ENCODE peak calls at places on chromosome 12, in six cellular contexts. J is OCI-LY7, M is brain microvascular endothelial cell, U is HFF-Myc, S is HCT116, Y is pancreas. H is an unnamed sample.

GRCh38 chr12:67772276-67773169 is 124.0 kb downstream of the DYRK2 start:
- DNase-seq in S (no peak), M (peak), J (no peak), U (no peak), Y (no peak), H (no peak)

GRCh38 chr12:989751-990278 is 1.2 kb upstream of the ERC1 start:
- DNase-seq in M (peak), S (no peak), Y (peak), J (peak), U (peak), H (peak)

GRCh38 chr12:31491819-31492598 is 98.9 kb downstream of the DENND5B start:
- DNase-seq in S (peak), M (peak), Y (no peak), U (peak), J (no peak), H (peak)

GRCh38 chr12:13749380-13749779 is 232.0 kb downstream of the GRIN2B start:
- DNase-seq in M (no peak), S (no peak), Y (no peak), U (no peak), J (no peak), H (no peak)

GRCh38 chr12:14714437-14714836 is 18.0 kb upstream of the GUCY2C start:
- DNase-seq in S (no peak), U (no peak), M (no peak), J (no peak), Y (no peak), H (no peak)

GRCh38 chr12:4107436-4107878 is 166.1 kb upstream of the CCND2 start:
- DNase-seq in J (peak), U (no peak), Y (no peak), M (peak), S (peak), H (no peak)

GRCh38 chr12:108955225-108955835 is 65.5 kb downstream of the SVOP start:
- DNase-seq in M (peak), U (no peak), S (no peak), Y (no peak), J (no peak), H (no peak)

GRCh38 chr12:9646794-9647622 is 22.5 kb upstream of the CLEC2D start:
- DNase-seq in U (no peak), S (no peak), J (peak), Y (no peak), M (no peak), H (no peak)

GRCh38 chr12:87678453-87678852 is 350.7 kb downstream of the C12orf50 start:
- DNase-seq in Y (no peak), J (no peak), M (peak), S (no peak), U (no peak), H (no peak)

GRCh38 chr12:81627336-81628189 is 131.6 kb downstream of the PPFIA2 start:
- DNase-seq in M (peak), J (peak), Y (no peak), S (peak), U (peak), H (peak)

GRCh38 chr12:52582971-52583456 is 9.4 kb upstream of the KRT74 start:
- DNase-seq in U (peak), J (peak), S (peak), Y (peak), M (peak), H (peak)

GRCh38 chr12:47988073-47989022 is 15.9 kb downstream of the COL2A1 start:
- DNase-seq in Y (no peak), J (no peak), S (no peak), M (no peak), U (no peak), H (no peak)

GRCh38 chr12:119012179-119012578 is 30.8 kb downstream of the SRRM4 start:
- DNase-seq in J (no peak), M (no peak), Y (no peak), S (no peak), U (no peak), H (no peak)

GRCh38 chr12:4308334-4308960 is 12.6 kb upstream of the TIGAR start:
- DNase-seq in S (no peak), M (no peak), Y (no peak), U (no peak), J (no peak), H (no peak)

GRCh38 chr12:41701943-41702601 is 442.6 kb downstream of the GXYLT1 start:
- DNase-seq in J (no peak), Y (no peak), U (no peak), S (no peak), M (no peak), H (no peak)

GRCh38 chr12:102601621-102602020 is 121.3 kb upstream of the IGF1 start:
- DNase-seq in J (no peak), U (no peak), S (no peak), M (no peak), Y (no peak), H (no peak)

GRCh38 chr12:62270384-62270783 is 10.2 kb downstream of the USP15 start:
- DNase-seq in U (no peak), S (no peak), Y (no peak), J (no peak), M (no peak), H (no peak)

GRCh38 chr12:84874125-84874824 is 38.3 kb downstream of the SLC6A15 start:
- DNase-seq in Y (no peak), J (peak), M (peak), U (peak), S (peak), H (peak)

GRCh38 chr12:2691340-2692111 is 103.2 kb upstream of the FKBP4 start:
- DNase-seq in J (peak), M (no peak), S (peak), U (no peak), Y (no peak), H (no peak)

GRCh38 chr12:130031571-130032189 is 127.9 kb upstream of the TMEM132D start:
- DNase-seq in J (peak), M (peak), U (no peak), Y (peak), S (no peak), H (no peak)

GRCh38 chr12:53380104-53380796 is at the start of gene SP1:
- DNase-seq in U (no peak), S (peak), M (peak), J (peak), Y (peak), H (peak)

GRCh38 chr12:7832059-7832696 is 40.5 kb downstream of the SLC2A14 start:
- DNase-seq in M (peak), Y (no peak), S (peak), U (peak), J (peak), H (peak)

GRCh38 chr12:41437578-41437977 is 249.5 kb downstream of the PDZRN4 start:
- DNase-seq in Y (no peak), S (no peak), U (no peak), J (peak), M (no peak), H (no peak)

GRCh38 chr12:109820921-109821381 is 12.2 kb downstream of the TRPV4 start:
- DNase-seq in M (no peak), J (no peak), S (no peak), Y (no peak), U (no peak), H (no peak)

GRCh38 chr12:53213348-53213747 is 6.3 kb upstream of the ITGB7 start:
- DNase-seq in U (no peak), Y (peak), S (no peak), J (peak), M (peak), H (no peak)

GRCh38 chr12:131896811-131897270 is 2.4 kb downstream of the ULK1 start:
- DNase-seq in M (peak), Y (no peak), J (no peak), S (no peak), U (no peak), H (no peak)

GRCh38 chr12:88309546-88309945 is 167.4 kb downstream of the TMTC3 start:
- DNase-seq in S (no peak), J (no peak), U (no peak), Y (no peak), M (peak), H (no peak)

GRCh38 chr12:47155457-47156166 is 75.9 kb upstream of the AMIGO2 start:
- DNase-seq in M (peak), S (no peak), U (no peak), Y (no peak), J (no peak), H (no peak)

GRCh38 chr12:114166360-114166759 is 200.2 kb upstream of the RBM19 start:
- DNase-seq in S (peak), M (no peak), U (peak), Y (no peak), J (peak), H (no peak)

GRCh38 chr12:15329891-15330290 is 7.6 kb downstream of the PTPRO start:
- DNase-seq in S (no peak), J (no peak), M (no peak), Y (no peak), U (no peak), H (no peak)

GRCh38 chr12:82800185-82800584 is 113.5 kb downstream of the TMTC2 start:
- DNase-seq in S (no peak), U (peak), Y (no peak), M (no peak), J (no peak), H (no peak)

GRCh38 chr12:41683023-41683422 is 461.7 kb downstream of the GXYLT1 start:
- DNase-seq in Y (no peak), J (peak), U (no peak), M (no peak), S (no peak), H (no peak)

GRCh38 chr12:96197503-96198272 is 3.5 kb downstream of the ELK3 start:
- DNase-seq in M (peak), J (no peak), U (peak), S (peak), Y (no peak), H (peak)

GRCh38 chr12:96199465-96199864 is 5.3 kb downstream of the ELK3 start:
- DNase-seq in J (no peak), M (no peak), Y (no peak), S (no peak), U (no peak), H (no peak)

GRCh38 chr12:96196781-96197180 is 2.6 kb downstream of the ELK3 start:
- DNase-seq in S (no peak), J (no peak), M (no peak), Y (no peak), U (no peak), H (no peak)

GRCh38 chr12:96201272-96202227 is 7.4 kb downstream of the ELK3 start:
- DNase-seq in M (no peak), J (no peak), S (no peak), U (no peak), Y (no peak), H (no peak)

DNA sequence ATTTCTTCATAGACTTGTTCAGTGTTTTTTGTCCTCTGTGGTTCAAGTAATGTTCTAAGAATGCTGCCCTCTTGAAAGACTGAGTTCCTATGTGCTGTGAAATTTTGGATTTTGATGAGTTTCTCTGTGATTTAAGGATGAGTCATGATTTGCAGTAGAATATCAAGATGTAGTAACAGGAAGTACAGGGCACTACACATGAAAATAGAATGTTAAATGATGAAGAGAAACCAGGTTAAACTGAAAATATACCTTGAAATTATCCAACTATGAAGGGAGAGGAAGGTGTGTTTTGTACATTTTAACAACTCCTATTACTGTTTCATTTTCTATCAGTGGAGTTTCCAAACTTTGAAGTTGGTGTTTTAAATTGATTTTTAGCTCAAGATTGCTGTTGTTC is 4.8 kb downstream of the ELK3 start:
- DNase-seq in M (peak), U (peak), J (no peak), S (peak), Y (no peak), H (peak)
- H3K4me3 ChIP-seq in M (no peak), U (no peak), J (peak), S (no peak), Y (no peak), H (no peak)

GRCh38 chr12:18549598-18549997 is 188.2 kb downstream of the PLCZ1 start:
- DNase-seq in S (no peak), M (no peak), J (no peak), U (no peak), Y (no peak), H (no peak)
- TF ChIP-seq CTCF in S (no peak), M (peak), J (no peak), U (no peak), Y (no peak), H (peak)

GRCh38 chr12:126770188-126770587 is 1496.8 kb upstream of the TMEM132C start:
- DNase-seq in S (no peak), Y (no peak), M (no peak), U (no peak), J (no peak), H (no peak)

GRCh38 chr12:126773012-126773411 is 1494.0 kb upstream of the TMEM132C start:
- DNase-seq in S (no peak), M (no peak), J (no peak), U (no peak), Y (no peak), H (no peak)

GRCh38 chr12:126776047-126776446 is 1490.9 kb upstream of the TMEM132C start:
- DNase-seq in M (no peak), Y (no peak), J (no peak), S (no peak), U (no peak), H (no peak)

GRCh38 chr12:126773491-126773890 is 1493.5 kb upstream of the TMEM132C start:
- DNase-seq in M (no peak), U (no peak), Y (no peak), J (no peak), S (no peak), H (no peak)

GRCh38 chr12:126772171-126772864 is 1494.7 kb upstream of the TMEM132C start:
- DNase-seq in M (no peak), U (peak), Y (no peak), S (peak), J (no peak), H (no peak)
- H3K4me3 ChIP-seq in M (no peak), U (no peak), Y (no peak), S (peak), J (no peak), H (no peak)

GRCh38 chr12:115866909-115867525 is 410.5 kb downstream of the MED13L start:
- DNase-seq in U (no peak), J (no peak), M (no peak), S (no peak), Y (no peak), H (no peak)
- TF ChIP-seq CTCF in U (peak), J (peak), M (no peak), S (peak), Y (no peak), H (no peak)

GRCh38 chr12:5433840-5434646 is 2.1 kb downstream of the NTF3 start:
- DNase-seq in U (no peak), S (no peak), M (no peak), J (no peak), Y (no peak), H (no peak)
- H3K4me3 ChIP-seq in U (peak), S (no peak), M (no peak), J (peak), Y (no peak), H (peak)

GRCh38 chr12:50786498-50787231 is 22.8 kb downstream of the ATF1 start:
- DNase-seq in M (peak), J (no peak), S (peak), U (peak), Y (no peak), H (peak)

GRCh38 chr12:50785406-50785805 is 21.5 kb downstream of the ATF1 start:
- DNase-seq in S (no peak), Y (no peak), U (no peak), M (peak), J (no peak), H (peak)

GRCh38 chr12:50787618-50788017 is 23.7 kb downstream of the ATF1 start:
- DNase-seq in J (no peak), S (no peak), M (no peak), U (no peak), Y (no peak), H (no peak)

GRCh38 chr12:50788562-50788961 is 24.7 kb downstream of the ATF1 start:
- DNase-seq in Y (no peak), S (no peak), M (peak), J (no peak), U (peak), H (peak)

GRCh38 chr12:50784501-50784900 is 20.6 kb downstream of the ATF1 start:
- DNase-seq in S (no peak), J (no peak), U (no peak), Y (no peak), M (no peak), H (no peak)
- TF ChIP-seq CTCF in S (no peak), J (no peak), U (no peak), Y (no peak), M (no peak), H (no peak)

DNA sequence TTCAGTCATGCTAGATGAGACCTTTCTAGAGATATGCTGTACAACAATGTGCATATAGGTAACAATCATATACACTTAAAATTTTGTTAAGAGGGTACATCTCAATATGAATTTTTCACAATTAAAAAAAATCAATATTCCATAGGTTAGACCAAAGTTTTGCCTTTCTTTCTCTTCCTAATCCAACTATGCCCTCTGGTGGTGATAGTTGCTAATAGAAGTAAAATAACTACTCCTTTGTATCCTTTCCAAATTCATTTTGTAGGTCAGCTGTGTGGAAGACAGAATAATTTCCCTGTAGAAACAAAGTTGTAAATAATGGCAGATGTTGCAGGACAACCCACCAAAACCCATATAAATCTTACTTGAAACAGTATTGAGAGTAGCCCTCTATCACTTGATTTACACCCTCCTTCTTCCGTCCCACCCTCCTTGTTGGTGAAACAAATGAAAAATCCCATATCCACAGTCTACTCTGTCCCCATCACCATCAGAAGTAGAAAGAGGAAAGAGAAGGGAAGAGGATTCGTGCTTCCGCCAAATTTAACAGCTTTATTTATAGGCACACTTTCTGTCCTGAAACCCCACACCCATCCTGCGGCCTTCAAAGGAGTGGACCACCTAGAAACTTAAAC is 34.2 kb upstream of the KICS2 start:
- DNase-seq in J (peak), S (peak), U (peak), Y (no peak), M (peak), H (peak)
- H3K4me3 ChIP-seq in J (no peak), S (no peak), U (no peak), Y (no peak), M (no peak), H (no peak)

GRCh38 chr12:12039897-12040296 is 30.8 kb upstream of the BCL2L14 start:
- DNase-seq in S (no peak), M (no peak), J (no peak), Y (no peak), U (no peak), H (no peak)
- TF ChIP-seq CTCF in S (no peak), M (no peak), J (no peak), Y (no peak), U (no peak), H (no peak)

GRCh38 chr12:75977590-75977951 is 54.0 kb downstream of the PHLDA1 start:
- DNase-seq in J (no peak), U (no peak), S (no peak), Y (no peak), M (no peak), H (no peak)
- H3K4me3 ChIP-seq in J (no peak), U (no peak), S (no peak), Y (no peak), M (no peak), H (no peak)

H was measured in astrocyte of the cerebellum.